ENCODE peak calls at places on chromosomes 1 and 21, in six cellular contexts. One of them, this sample, is unnamed.

GRCh38 chr1:223329664-223330420 is 34.1 kb downstream of the SUSD4 start:
- DNase-seq in A549: no peak
- DNase-seq in transverse colon: no peak
- DNase-seq in effector memory CD4-positive, alpha-beta T cell: no peak
- DNase-seq in IMR-90: no peak
- DNase-seq in bronchial epithelial cell: no peak
- DNase-seq in this sample: no peak

GRCh38 chr21:16372546-16372945 is 642.8 kb downstream of the USP25 start:
- DNase-seq in A549: no peak
- DNase-seq in transverse colon: no peak
- DNase-seq in effector memory CD4-positive, alpha-beta T cell: no peak
- DNase-seq in IMR-90: no peak
- DNase-seq in bronchial epithelial cell: no peak
- DNase-seq in this sample: no peak

GRCh38 chr1:88371396-88371795 is 312.7 kb upstream of the PKN2 start:
- DNase-seq in A549: no peak
- DNase-seq in transverse colon: no peak
- DNase-seq in effector memory CD4-positive, alpha-beta T cell: no peak
- DNase-seq in IMR-90: no peak
- DNase-seq in bronchial epithelial cell: peak; percentile 1
- DNase-seq in this sample: no peak

GRCh38 chr1:161743231-161743630 is 6.4 kb upstream of the DUSP12 start:
- DNase-seq in A549: no peak
- DNase-seq in transverse colon: no peak
- DNase-seq in effector memory CD4-positive, alpha-beta T cell: no peak
- DNase-seq in IMR-90: no peak
- DNase-seq in bronchial epithelial cell: no peak
- DNase-seq in this sample: no peak

GRCh38 chr1:57041901-57042300 is 76.1 kb upstream of the C8B start:
- DNase-seq in A549: no peak
- DNase-seq in transverse colon: no peak
- DNase-seq in effector memory CD4-positive, alpha-beta T cell: no peak
- DNase-seq in IMR-90: no peak
- DNase-seq in bronchial epithelial cell: peak; percentile 25
- DNase-seq in this sample: no peak

GRCh38 chr1:220300442-220301121 is 28.3 kb upstream of the RAB3GAP2 start:
- DNase-seq in A549: no peak
- DNase-seq in transverse colon: peak; percentile 47
- DNase-seq in effector memory CD4-positive, alpha-beta T cell: no peak
- DNase-seq in IMR-90: peak; percentile 91
- DNase-seq in bronchial epithelial cell: peak; percentile 87
- DNase-seq in this sample: peak; percentile 84

GRCh38 chr21:39183272-39184049 is at the start of gene PSMG1:
- DNase-seq in A549: peak; percentile 44
- DNase-seq in transverse colon: peak; percentile 97
- DNase-seq in effector memory CD4-positive, alpha-beta T cell: peak; percentile 92
- DNase-seq in IMR-90: peak; percentile 90
- DNase-seq in bronchial epithelial cell: peak; percentile 82
- DNase-seq in this sample: peak; percentile 96

GRCh38 chr1:234477373-234478151 is 1.4 kb downstream of the TARBP1 start:
- DNase-seq in A549: no peak
- DNase-seq in transverse colon: no peak
- DNase-seq in effector memory CD4-positive, alpha-beta T cell: no peak
- DNase-seq in IMR-90: no peak
- DNase-seq in bronchial epithelial cell: no peak
- DNase-seq in this sample: no peak

GRCh38 chr1:32305310-32305709 is 13.4 kb downstream of the HDAC1 start:
- DNase-seq in A549: no peak
- DNase-seq in transverse colon: no peak
- DNase-seq in effector memory CD4-positive, alpha-beta T cell: no peak
- DNase-seq in IMR-90: no peak
- DNase-seq in bronchial epithelial cell: no peak
- DNase-seq in this sample: no peak

GRCh38 chr1:18807334-18808063 is 52.0 kb downstream of the TAS1R2 start:
- DNase-seq in A549: no peak
- DNase-seq in transverse colon: no peak
- DNase-seq in effector memory CD4-positive, alpha-beta T cell: no peak
- DNase-seq in IMR-90: no peak
- DNase-seq in bronchial epithelial cell: no peak
- DNase-seq in this sample: no peak

GRCh38 chr1:11413907-11414495 is 65.0 kb upstream of the DISP3 start:
- DNase-seq in A549: no peak
- DNase-seq in transverse colon: no peak
- DNase-seq in effector memory CD4-positive, alpha-beta T cell: no peak
- DNase-seq in IMR-90: no peak
- DNase-seq in bronchial epithelial cell: no peak
- DNase-seq in this sample: no peak

GRCh38 chr1:228018125-228018398 is 11.3 kb downstream of the WNT3A start:
- DNase-seq in A549: no peak
- DNase-seq in transverse colon: no peak
- DNase-seq in effector memory CD4-positive, alpha-beta T cell: no peak
- DNase-seq in IMR-90: no peak
- DNase-seq in bronchial epithelial cell: no peak
- DNase-seq in this sample: no peak

GRCh38 chr1:56301791-56302190 is 277.6 kb downstream of the PLPP3 start:
- DNase-seq in A549: no peak
- DNase-seq in transverse colon: no peak
- DNase-seq in effector memory CD4-positive, alpha-beta T cell: no peak
- DNase-seq in IMR-90: peak; percentile 95
- DNase-seq in bronchial epithelial cell: peak; percentile 39
- DNase-seq in this sample: peak; percentile 43

GRCh38 chr1:84892657-84893618 is at the start of gene LPAR3:
- DNase-seq in A549: no peak
- DNase-seq in transverse colon: peak; percentile 51
- DNase-seq in effector memory CD4-positive, alpha-beta T cell: peak; percentile 21
- DNase-seq in IMR-90: no peak
- DNase-seq in bronchial epithelial cell: peak; percentile 36
- DNase-seq in this sample: peak; percentile 43

GRCh38 chr1:162040657-162041056 is 17.0 kb upstream of the OLFML2B start:
- DNase-seq in A549: no peak
- DNase-seq in transverse colon: no peak
- DNase-seq in effector memory CD4-positive, alpha-beta T cell: no peak
- DNase-seq in IMR-90: peak; percentile 50
- DNase-seq in bronchial epithelial cell: peak; percentile 65
- DNase-seq in this sample: no peak

GRCh38 chr1:66503841-66504470 is 30.0 kb upstream of the SGIP1 start:
- DNase-seq in A549: peak; percentile 7
- DNase-seq in transverse colon: peak; percentile 38
- DNase-seq in effector memory CD4-positive, alpha-beta T cell: no peak
- DNase-seq in IMR-90: peak; percentile 81
- DNase-seq in bronchial epithelial cell: peak; percentile 67
- DNase-seq in this sample: peak; percentile 26

GRCh38 chr1:21212126-21212525 is 35.4 kb upstream of the EIF4G3 start:
- DNase-seq in A549: no peak
- DNase-seq in transverse colon: no peak
- DNase-seq in effector memory CD4-positive, alpha-beta T cell: no peak
- DNase-seq in IMR-90: peak; percentile 38
- DNase-seq in bronchial epithelial cell: no peak
- DNase-seq in this sample: peak; percentile 12

GRCh38 chr1:93348104-93348780 is 2.5 kb downstream of the DR1 start:
- DNase-seq in A549: no peak
- DNase-seq in transverse colon: no peak
- DNase-seq in effector memory CD4-positive, alpha-beta T cell: no peak
- DNase-seq in IMR-90: no peak
- DNase-seq in bronchial epithelial cell: peak; percentile 41
- DNase-seq in this sample: no peak

GRCh38 chr1:59485949-59486348 is 189.1 kb downstream of the FGGY start:
- DNase-seq in A549: no peak
- DNase-seq in transverse colon: no peak
- DNase-seq in effector memory CD4-positive, alpha-beta T cell: no peak
- DNase-seq in IMR-90: no peak
- DNase-seq in bronchial epithelial cell: no peak
- DNase-seq in this sample: no peak

GRCh38 chr1:33361553-33362262 is 40.8 kb upstream of the A3GALT2 start:
- DNase-seq in A549: no peak
- DNase-seq in transverse colon: no peak
- DNase-seq in effector memory CD4-positive, alpha-beta T cell: no peak
- DNase-seq in IMR-90: no peak
- DNase-seq in bronchial epithelial cell: no peak
- DNase-seq in this sample: no peak

GRCh38 chr1:23393706-23394105 is 24.1 kb upstream of the ZNF436 start:
- DNase-seq in A549: no peak
- DNase-seq in transverse colon: peak; percentile 25
- DNase-seq in effector memory CD4-positive, alpha-beta T cell: no peak
- DNase-seq in IMR-90: peak; percentile 76
- DNase-seq in bronchial epithelial cell: no peak
- DNase-seq in this sample: peak; percentile 84

GRCh38 chr1:6969106-6969505 is 183.9 kb downstream of the CAMTA1 start:
- DNase-seq in A549: no peak
- DNase-seq in transverse colon: no peak
- DNase-seq in effector memory CD4-positive, alpha-beta T cell: no peak
- DNase-seq in IMR-90: peak; percentile 52
- DNase-seq in bronchial epithelial cell: no peak
- DNase-seq in this sample: peak; percentile 13

GRCh38 chr1:168365719-168366474 is 85.2 kb downstream of the TBX19 start:
- DNase-seq in A549: no peak
- DNase-seq in transverse colon: no peak
- DNase-seq in effector memory CD4-positive, alpha-beta T cell: no peak
- DNase-seq in IMR-90: no peak
- DNase-seq in bronchial epithelial cell: peak; percentile 28
- DNase-seq in this sample: no peak

GRCh38 chr21:44613386-44614155 is 1.7 kb downstream of the KRTAP10-8 start:
- DNase-seq in A549: no peak
- DNase-seq in transverse colon: no peak
- DNase-seq in effector memory CD4-positive, alpha-beta T cell: no peak
- DNase-seq in IMR-90: no peak
- DNase-seq in bronchial epithelial cell: no peak
- DNase-seq in this sample: no peak
- H3K4me3 ChIP-seq in A549: no peak overlapping the region
- H3K4me3 ChIP-seq in transverse colon: no peak overlapping the region
- H3K4me3 ChIP-seq in effector memory CD4-positive, alpha-beta T cell: no peak overlapping the region
- H3K4me3 ChIP-seq in IMR-90: no peak overlapping the region
- H3K4me3 ChIP-seq in bronchial epithelial cell: no peak overlapping the region
- H3K4me3 ChIP-seq in this sample: no peak overlapping the region

DNA sequence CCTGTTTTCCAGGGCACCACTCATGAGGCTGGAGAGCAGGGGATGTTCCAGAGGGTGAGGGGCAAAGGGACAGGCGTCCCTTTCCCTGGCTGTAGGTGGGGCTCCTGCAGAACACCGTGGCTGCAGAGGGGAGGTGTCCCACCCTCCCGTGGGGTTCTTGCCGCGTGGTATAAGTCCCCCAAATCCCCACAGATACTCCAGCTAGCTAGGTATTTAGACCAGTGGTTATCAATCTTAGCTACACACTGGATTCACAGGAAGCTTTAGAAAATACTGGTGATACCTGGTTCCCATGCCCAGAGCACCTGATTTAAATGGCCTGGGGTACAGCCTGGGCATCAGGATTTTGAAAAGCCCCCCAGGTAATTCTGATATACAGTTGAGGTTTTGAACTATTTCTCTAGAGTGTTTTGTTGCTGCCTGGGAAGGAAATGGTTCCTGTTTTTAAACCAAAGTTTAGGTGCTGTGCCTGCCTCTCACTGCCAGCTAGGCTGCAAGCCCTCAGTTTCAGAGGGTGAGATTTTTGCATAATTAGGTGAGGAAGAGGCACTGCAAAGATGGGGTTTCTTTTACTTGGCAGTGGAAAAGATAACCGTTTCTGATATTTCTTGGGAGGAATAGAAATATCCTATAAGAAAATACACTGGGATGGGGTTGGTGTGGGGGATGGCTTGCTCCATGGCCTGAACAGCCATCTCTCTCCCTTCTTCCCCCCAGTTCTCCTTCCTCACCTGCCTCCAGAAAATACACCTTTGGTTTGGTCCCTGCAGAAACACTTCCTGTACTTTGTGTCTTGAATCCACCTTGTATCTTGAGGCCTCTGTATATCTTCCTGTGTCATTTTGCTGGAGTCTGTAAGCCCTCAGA is 51.7 kb downstream of the RASSF5 start:
- DNase-seq in A549: no peak
- DNase-seq in transverse colon: no peak
- DNase-seq in effector memory CD4-positive, alpha-beta T cell: no peak
- DNase-seq in IMR-90: no peak
- DNase-seq in bronchial epithelial cell: no peak
- DNase-seq in this sample: no peak
- H3K4me3 ChIP-seq in A549: no peak overlapping the region
- H3K4me3 ChIP-seq in transverse colon: peak overlapping the region; percentile 80
- H3K4me3 ChIP-seq in effector memory CD4-positive, alpha-beta T cell: peak overlapping the region; percentile 95
- H3K4me3 ChIP-seq in IMR-90: no peak overlapping the region
- H3K4me3 ChIP-seq in bronchial epithelial cell: no peak overlapping the region
- H3K4me3 ChIP-seq in this sample: no peak overlapping the region

DNA sequence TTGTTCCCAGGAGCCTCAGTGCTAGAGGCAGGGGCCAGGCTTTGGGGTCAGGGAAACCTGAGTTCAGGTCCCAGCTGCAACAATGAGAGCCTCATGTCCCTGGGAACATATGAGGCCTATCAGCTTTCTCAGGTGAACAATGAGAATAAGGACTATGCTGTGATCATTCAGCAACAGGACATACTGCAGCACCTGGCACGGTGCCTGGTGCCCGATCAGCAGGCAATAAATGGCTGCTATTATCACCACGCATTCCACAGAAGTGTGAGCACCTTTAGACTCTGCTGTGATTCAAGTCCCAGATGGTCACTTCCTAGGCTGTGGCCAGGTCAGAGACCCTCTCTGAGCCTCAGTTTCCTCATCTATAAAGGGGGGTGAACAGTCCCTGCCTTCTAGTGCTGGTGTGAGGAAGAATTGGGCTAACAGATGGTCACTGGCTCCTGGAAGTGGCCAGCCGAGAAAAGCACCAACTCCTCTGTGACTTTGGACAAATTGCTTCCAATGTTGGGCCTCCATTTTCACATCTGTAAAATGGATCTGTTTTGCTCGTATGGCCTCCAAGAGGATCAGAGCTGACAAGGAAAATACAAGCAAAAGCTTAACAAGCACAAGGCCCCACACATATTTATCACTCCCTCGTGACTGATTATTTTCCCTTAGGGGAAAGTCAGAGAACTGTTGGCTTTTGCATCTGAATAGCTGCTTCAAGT is 1.0 kb downstream of the SLC5A9 start:
- DNase-seq in A549: no peak
- DNase-seq in transverse colon: peak; percentile 55
- DNase-seq in effector memory CD4-positive, alpha-beta T cell: no peak
- DNase-seq in IMR-90: no peak
- DNase-seq in bronchial epithelial cell: no peak
- DNase-seq in this sample: no peak
- H3K4me3 ChIP-seq in A549: no peak overlapping the region
- H3K4me3 ChIP-seq in transverse colon: no peak overlapping the region
- H3K4me3 ChIP-seq in effector memory CD4-positive, alpha-beta T cell: no peak overlapping the region
- H3K4me3 ChIP-seq in IMR-90: no peak overlapping the region
- H3K4me3 ChIP-seq in bronchial epithelial cell: no peak overlapping the region
- H3K4me3 ChIP-seq in this sample: no peak overlapping the region

GRCh38 chr1:27027575-27028250 is 15.1 kb upstream of the TENT5B start:
- DNase-seq in A549: no peak
- DNase-seq in transverse colon: no peak
- DNase-seq in effector memory CD4-positive, alpha-beta T cell: no peak
- DNase-seq in IMR-90: no peak
- DNase-seq in bronchial epithelial cell: no peak
- DNase-seq in this sample: no peak

GRCh38 chr1:27029517-27029916 is 16.9 kb upstream of the TENT5B start:
- DNase-seq in A549: no peak
- DNase-seq in transverse colon: no peak
- DNase-seq in effector memory CD4-positive, alpha-beta T cell: no peak
- DNase-seq in IMR-90: no peak
- DNase-seq in bronchial epithelial cell: no peak
- DNase-seq in this sample: no peak

GRCh38 chr1:27031235-27032118 is 18.8 kb upstream of the TENT5B start:
- DNase-seq in A549: no peak
- DNase-seq in transverse colon: peak; percentile 89
- DNase-seq in effector memory CD4-positive, alpha-beta T cell: no peak
- DNase-seq in IMR-90: peak; percentile 67
- DNase-seq in bronchial epithelial cell: peak; percentile 88
- DNase-seq in this sample: no peak

GRCh38 chr1:27025718-27026117 is 13.1 kb upstream of the TENT5B start:
- DNase-seq in A549: no peak
- DNase-seq in transverse colon: no peak
- DNase-seq in effector memory CD4-positive, alpha-beta T cell: no peak
- DNase-seq in IMR-90: no peak
- DNase-seq in bronchial epithelial cell: no peak
- DNase-seq in this sample: no peak

GRCh38 chr1:27026621-27027574 is 14.2 kb upstream of the TENT5B start:
- DNase-seq in A549: no peak
- DNase-seq in transverse colon: peak; percentile 30
- DNase-seq in effector memory CD4-positive, alpha-beta T cell: no peak
- DNase-seq in IMR-90: peak; percentile 69
- DNase-seq in bronchial epithelial cell: peak; percentile 75
- DNase-seq in this sample: peak; percentile 69
- H3K4me3 ChIP-seq in A549: no peak overlapping the region
- H3K4me3 ChIP-seq in transverse colon: no peak overlapping the region
- H3K4me3 ChIP-seq in effector memory CD4-positive, alpha-beta T cell: no peak overlapping the region
- H3K4me3 ChIP-seq in IMR-90: no peak overlapping the region
- H3K4me3 ChIP-seq in bronchial epithelial cell: no peak overlapping the region
- H3K4me3 ChIP-seq in this sample: no peak overlapping the region

This sample was measured in MG63.